ENCODE peak calls at places on chromosomes 13 and 19, in nine cellular contexts. Z is tibial nerve, V is ascending aorta, E is Caco-2, F is brain microvascular endothelial cell, X is heart left ventricle, S is PC-9, P is pancreas, M is uterus. T is an unnamed sample. For H3K27me3, the result is how much of the 10 kb centered on the place peaks cover.

GRCh38 chr13:104106705-104107393 is 1040.6 kb upstream of the SLC10A2 start:
- DNase-seq in X (no peak), Z (no peak), S (peak), F (peak), V (no peak), P (no peak), M (no peak), E (no peak), T (no peak)

GRCh38 chr19:44884566-44884965 is 6.5 kb upstream of the TOMM40 start:
- DNase-seq in P (no peak), S (no peak), M (no peak), E (no peak), F (no peak), V (no peak), X (no peak), Z (no peak), T (no peak)

GRCh38 chr19:16283103-16283469 is 41.5 kb upstream of the KLF2 start:
- DNase-seq in Z (no peak), F (no peak), S (no peak), P (no peak), M (no peak), V (no peak), X (no peak), E (no peak), T (no peak)

GRCh38 chr19:51417107-51417806 is at the start of gene SIGLEC10:
- DNase-seq in M (no peak), Z (no peak), F (no peak), P (no peak), X (peak), S (no peak), V (no peak), E (no peak), T (peak)

GRCh38 chr13:26589754-26590153 is 32.3 kb downstream of the WASF3 start:
- DNase-seq in Z (no peak), X (no peak), E (no peak), F (peak), S (no peak), P (no peak), M (peak), V (no peak), T (no peak)

GRCh38 chr13:45119990-45120864 is at the start of gene GTF2F2:
- DNase-seq in S (peak), E (peak), M (peak), Z (peak), V (peak), F (peak), P (peak), X (peak), T (peak)

GRCh38 chr19:33496496-33496895 is 25.1 kb downstream of the PEPD start:
- DNase-seq in F (no peak), Z (no peak), X (no peak), S (no peak), V (no peak), P (no peak), E (no peak), M (no peak), T (no peak)

GRCh38 chr13:73000027-73000674 is 58.7 kb upstream of the KLF5 start:
- DNase-seq in E (no peak), V (no peak), X (no peak), P (no peak), Z (no peak), F (no peak), S (peak), M (no peak), T (no peak)

GRCh38 chr13:112170823-112171569 is 104.0 kb downstream of the SOX1 start:
- DNase-seq in M (no peak), X (no peak), E (no peak), V (no peak), Z (no peak), S (no peak), F (no peak), P (no peak), T (no peak)

GRCh38 chr19:28137772-28138171 is 1075.2 kb downstream of the UQCRFS1 start:
- DNase-seq in S (no peak), V (no peak), P (no peak), E (no peak), X (no peak), Z (no peak), F (no peak), M (no peak), T (no peak)

GRCh38 chr19:1293782-1294621 is 8.3 kb downstream of the EFNA2 start:
- DNase-seq in S (no peak), P (no peak), F (no peak), X (no peak), M (no peak), E (no peak), V (no peak), Z (no peak), T (no peak)
- H3K27me3 ChIP-seq in S (under half), P (under half), F (under half), X (under half), M (under half), E (under half), V (under half), Z (under half), T (under half)

GRCh38 chr13:75432811-75433244 is 49.1 kb downstream of the TBC1D4 start:
- DNase-seq in S (no peak), V (no peak), Z (no peak), P (no peak), M (no peak), F (no peak), E (no peak), X (no peak), T (no peak)

GRCh38 chr13:75426421-75426820 is 55.5 kb downstream of the TBC1D4 start:
- DNase-seq in F (no peak), P (no peak), E (no peak), V (no peak), M (no peak), S (no peak), X (no peak), Z (no peak), T (no peak)

GRCh38 chr13:75437582-75438318 is 44.2 kb downstream of the TBC1D4 start:
- DNase-seq in P (no peak), X (no peak), M (no peak), Z (no peak), V (no peak), S (no peak), E (no peak), F (peak), T (no peak)

GRCh38 chr13:75430618-75431209 is 51.3 kb downstream of the TBC1D4 start:
- DNase-seq in V (no peak), P (no peak), M (no peak), F (no peak), X (no peak), E (no peak), Z (no peak), S (no peak), T (no peak)

GRCh38 chr13:75432045-75432444 is 49.9 kb downstream of the TBC1D4 start:
- DNase-seq in X (no peak), S (no peak), V (no peak), F (no peak), P (no peak), Z (no peak), M (no peak), E (no peak), T (no peak)
- TF ChIP-seq CTCF in X (no peak), S (no peak), V (no peak), F (no peak), P (no peak), Z (no peak), M (no peak), E (no peak), T (no peak)

GRCh38 chr19:17564783-17565182 is 9.3 kb downstream of the COLGALT1 start:
- DNase-seq in X (no peak), S (no peak), F (no peak), Z (no peak), M (no peak), V (no peak), P (no peak), E (no peak), T (no peak)
- H3K27me3 ChIP-seq in X (under half), S (under half), F (under half), Z (under half), M (under half), V (under half), P (under half), E (under half), T (under half)

GRCh38 chr19:10565567-10566407 is at the start of gene KRI1:
- DNase-seq in Z (peak), F (peak), E (peak), S (peak), M (peak), P (peak), X (peak), V (peak), T (peak)
- TF ChIP-seq CTCF in Z (peak), F (no peak), E (peak), S (no peak), M (peak), P (peak), X (peak), V (no peak), T (no peak)

GRCh38 chr13:108494991-108495661 is 134.3 kb upstream of the MYO16 start:
- DNase-seq in M (no peak), P (no peak), S (no peak), V (no peak), Z (no peak), X (no peak), F (peak), E (no peak), T (no peak)
- H3K27me3 ChIP-seq in M (under half), P (under half), S (under half), V (under half), Z (under half), X (under half), F (under half), E (under half), T (under half)

GRCh38 chr19:35633727-35634440 is 5.0 kb downstream of the RBM42 start:
- DNase-seq in E (no peak), M (no peak), S (no peak), F (no peak), Z (no peak), P (no peak), X (no peak), V (no peak), T (no peak)

GRCh38 chr19:35628565-35629331 is at the start of gene RBM42:
- DNase-seq in E (peak), P (peak), M (peak), S (peak), X (peak), F (peak), V (peak), Z (peak), T (peak)

GRCh38 chr19:35628264-35628564 is 622 bp upstream of the RBM42 start:
- DNase-seq in Z (no peak), E (no peak), V (no peak), S (no peak), X (no peak), M (no peak), P (no peak), F (no peak), T (no peak)

GRCh38 chr19:35623327-35624010 is 5.4 kb upstream of the RBM42 start:
- DNase-seq in E (no peak), M (no peak), P (no peak), Z (no peak), X (no peak), S (no peak), V (no peak), F (no peak), T (no peak)

GRCh38 chr19:35629332-35629633 is 447 bp downstream of the RBM42 start:
- DNase-seq in S (no peak), X (no peak), F (no peak), M (no peak), V (no peak), E (no peak), Z (no peak), P (no peak), T (no peak)
- TF ChIP-seq CTCF in S (no peak), X (no peak), F (no peak), M (no peak), V (no peak), E (no peak), Z (no peak), P (no peak), T (no peak)

GRCh38 chr19:46492841-46493235 is 2.8 kb downstream of the PNMA8B start:
- DNase-seq in E (no peak), Z (no peak), S (no peak), P (no peak), X (no peak), F (no peak), V (no peak), M (no peak), T (no peak)

GRCh38 chr19:46494936-46495788 is 505 bp downstream of the PNMA8B start:
- DNase-seq in P (no peak), X (no peak), F (no peak), M (no peak), S (no peak), E (no peak), V (no peak), Z (no peak), T (no peak)

GRCh38 chr19:46494115-46494935 is 1.3 kb downstream of the PNMA8B start:
- DNase-seq in P (no peak), V (no peak), X (no peak), Z (no peak), S (no peak), F (no peak), M (no peak), E (no peak), T (no peak)

GRCh38 chr19:46491975-46492682 is 3.5 kb downstream of the PNMA8B start:
- DNase-seq in V (no peak), S (no peak), Z (no peak), F (no peak), E (no peak), X (no peak), P (no peak), M (no peak), T (no peak)

GRCh38 chr19:46493236-46494114 is 2.2 kb downstream of the PNMA8B start:
- DNase-seq in P (no peak), V (no peak), S (no peak), E (no peak), X (peak), F (no peak), Z (no peak), M (no peak), T (no peak)
- H3K27me3 ChIP-seq in P (under half), V (under half), S (half or more), E (under half), X (half or more), F (under half), Z (under half), M (under half), T (under half)

DNA sequence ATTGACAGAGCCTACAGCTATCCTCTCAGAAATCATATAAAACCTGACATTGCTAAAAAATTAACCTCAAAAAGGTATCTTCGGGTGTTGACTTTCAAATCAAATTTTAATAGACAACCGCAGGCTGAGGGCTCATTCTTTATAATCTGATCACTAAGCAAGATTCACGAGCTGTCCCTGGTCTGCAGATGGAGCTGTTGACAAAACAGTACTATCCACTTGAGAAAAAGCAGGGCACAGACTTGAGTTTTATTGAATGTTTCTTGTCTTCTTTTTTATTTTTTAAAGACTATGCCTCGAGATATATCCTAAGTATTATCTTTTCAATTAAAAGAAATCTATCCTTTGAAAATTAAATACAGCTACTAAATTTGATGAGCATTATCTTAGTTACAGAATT is 540.5 kb downstream of the PCDH9 start:
- DNase-seq in E (no peak), V (no peak), Z (no peak), F (peak), P (no peak), S (no peak), M (no peak), X (no peak), T (no peak)
- TF ChIP-seq CTCF in E (peak), V (no peak), Z (no peak), F (peak), P (no peak), S (no peak), M (no peak), X (peak), T (no peak)

DNA sequence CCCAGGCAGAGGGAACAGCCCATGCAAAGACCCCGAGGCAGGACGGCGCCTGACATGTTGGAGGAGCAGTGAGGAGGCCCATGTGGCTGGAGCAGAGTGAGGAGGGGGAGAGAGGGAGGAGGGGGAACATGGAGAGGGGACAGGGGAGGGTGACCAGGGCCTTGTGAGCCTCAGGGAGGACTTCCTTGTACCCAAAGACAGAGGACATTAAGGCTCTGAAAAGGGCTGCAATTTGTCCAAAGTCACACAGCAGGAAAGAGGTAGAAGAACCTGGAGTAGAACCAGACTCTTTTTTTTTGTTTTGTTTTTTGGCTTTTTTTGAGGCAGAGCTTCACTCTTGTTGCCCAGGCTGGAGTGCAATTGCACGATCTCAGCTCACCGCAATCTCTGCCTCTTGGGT is 67.2 kb downstream of the CELF5 start:
- DNase-seq in S (no peak), V (no peak), X (no peak), F (no peak), E (no peak), M (no peak), Z (no peak), P (no peak), T (no peak)
- H3K27me3 ChIP-seq in S (under half), V (under half), X (under half), F (under half), E (under half), M (under half), Z (under half), P (under half), T (under half)

DNA sequence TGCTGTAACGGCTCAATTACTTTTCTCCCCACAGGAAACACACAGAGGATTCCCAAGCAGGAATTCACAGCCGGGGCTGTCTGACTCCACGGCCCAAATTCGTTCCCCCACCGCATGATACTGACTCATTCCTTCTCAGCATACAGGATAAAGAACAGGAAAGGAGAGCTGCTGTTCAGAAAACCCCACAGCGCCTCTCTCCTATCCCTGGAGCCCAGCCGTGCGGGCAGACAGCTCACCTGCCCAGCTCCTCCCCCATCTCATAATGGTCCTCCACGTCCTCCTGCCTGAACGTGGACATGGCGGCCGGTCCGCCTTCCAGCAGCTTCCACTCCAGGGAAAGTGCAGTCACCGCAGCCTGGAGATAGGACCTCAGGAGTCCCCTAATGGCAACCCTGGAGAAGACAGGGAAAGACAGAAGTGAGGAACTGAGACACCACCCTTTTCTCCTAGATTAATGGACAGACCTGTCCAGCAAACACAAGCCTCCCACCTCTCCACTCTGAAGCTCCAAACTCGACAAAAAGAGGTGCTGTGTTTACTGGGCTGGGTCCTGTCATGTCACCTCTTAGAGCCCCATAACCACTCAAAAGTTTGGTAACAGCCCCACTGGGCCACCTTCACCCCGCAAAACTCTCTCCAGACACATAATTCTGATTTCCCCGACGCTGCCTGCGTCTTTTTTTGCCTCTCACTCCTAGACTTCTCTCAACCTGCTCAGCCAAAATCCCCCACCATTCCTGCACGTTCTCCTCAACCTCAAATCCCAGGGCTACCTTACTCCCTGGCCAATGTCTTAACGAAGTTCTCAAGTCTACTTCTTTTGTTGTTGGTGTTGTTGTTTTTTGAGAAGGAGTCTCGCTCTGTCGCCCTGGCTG is 1.2 kb downstream of the DAPK3 start:
- DNase-seq in P (no peak), F (peak), Z (no peak), M (peak), V (peak), E (peak), X (no peak), S (peak), T (no peak)
- TF ChIP-seq CTCF in P (no peak), F (peak), Z (no peak), M (no peak), V (no peak), E (peak), X (peak), S (peak), T (no peak)